ENCODE peak calls at places on chromosomes 4 and X, in nine cellular contexts. L is suprapubic skin, E is breast epithelium, N is GM12878, Q is endothelial cell of umbilical vein, W is K562, G is spleen, S is transverse colon, P is GM23338. X is an unnamed sample. For H3K36me3, the result is how much of the 10 kb centered on the place peaks cover.

GRCh38 chr4:6773106-6773505 is 9.4 kb upstream of the KIAA0232 start:
- DNase-seq in W (no peak), E (peak), N (no peak), P (no peak), G (no peak), Q (no peak), S (no peak), L (peak), X (no peak)

GRCh38 chrX:15804563-15804962 is 14.3 kb downstream of the ZRSR2 start:
- DNase-seq in E (no peak), L (no peak), Q (no peak), G (no peak), P (no peak), S (no peak), N (no peak), W (no peak), X (no peak)

GRCh38 chrX:108511721-108512120 is 72.1 kb downstream of the COL4A5 start:
- DNase-seq in S (no peak), G (no peak), L (no peak), W (no peak), Q (no peak), N (no peak), E (no peak), P (no peak), X (no peak)

GRCh38 chrX:15497865-15498264 is 2.7 kb upstream of the BMX start:
- DNase-seq in P (peak), E (no peak), L (no peak), N (no peak), S (peak), Q (peak), G (no peak), W (peak), X (peak)

GRCh38 chr4:5957091-5957490 is 61.1 kb downstream of the C4orf50 start:
- DNase-seq in Q (no peak), W (no peak), N (no peak), L (no peak), G (no peak), E (no peak), S (no peak), P (no peak), X (no peak)

GRCh38 chrX:84729809-84730208 is 227.6 kb upstream of the HDX start:
- DNase-seq in G (no peak), S (no peak), P (peak), Q (peak), L (no peak), N (peak), E (no peak), W (peak), X (peak)

GRCh38 chrX:102746134-102746584 is 25.6 kb downstream of the GPRASP3 start:
- DNase-seq in N (no peak), E (no peak), L (peak), W (no peak), P (peak), Q (no peak), G (peak), S (peak), X (no peak)

GRCh38 chrX:38993500-38993899 is 192.2 kb downstream of the MID1IP1 start:
- DNase-seq in G (no peak), W (no peak), Q (no peak), P (no peak), L (no peak), N (no peak), S (no peak), E (no peak), X (no peak)

GRCh38 chrX:133151320-133151719 is 54.4 kb upstream of the USP26 start:
- DNase-seq in P (no peak), G (no peak), S (peak), L (no peak), W (no peak), Q (no peak), E (no peak), N (no peak), X (no peak)

GRCh38 chr4:25346913-25347312 is 30.1 kb upstream of the ANAPC4 start:
- DNase-seq in P (no peak), E (no peak), L (no peak), W (no peak), G (no peak), Q (no peak), N (no peak), S (no peak), X (no peak)

GRCh38 chr4:80155286-80155982 is 41.9 kb upstream of the PRDM8 start:
- DNase-seq in S (no peak), P (no peak), W (no peak), G (no peak), Q (no peak), L (no peak), N (no peak), E (no peak), X (no peak)

GRCh38 chr4:162164881-162165528 is 1.2 kb upstream of the FSTL5 start:
- DNase-seq in S (no peak), G (no peak), E (no peak), W (no peak), N (no peak), Q (peak), L (no peak), P (no peak), X (no peak)

GRCh38 chr4:187993827-187994226 is 1.7 kb upstream of the ZFP42 start:
- DNase-seq in L (no peak), P (peak), N (no peak), E (no peak), G (no peak), W (peak), Q (no peak), S (no peak), X (no peak)

GRCh38 chr4:5572751-5573150 is 135.6 kb downstream of the EVC2 start:
- DNase-seq in W (no peak), N (no peak), G (no peak), L (no peak), S (no peak), E (no peak), Q (no peak), P (no peak), X (no peak)

GRCh38 chrX:22520128-22520828 is 247.6 kb downstream of the CBLL2 start:
- DNase-seq in N (no peak), L (no peak), P (no peak), E (no peak), W (no peak), S (no peak), Q (peak), G (no peak), X (no peak)

GRCh38 chrX:38347136-38347535 is 5.3 kb upstream of the OTC start:
- DNase-seq in E (no peak), Q (peak), L (no peak), S (no peak), G (no peak), P (peak), W (no peak), N (no peak), X (no peak)

GRCh38 chr4:111806331-111806730 is 338.9 kb upstream of the FAM241A start:
- DNase-seq in Q (no peak), N (no peak), L (no peak), P (peak), E (no peak), S (no peak), G (no peak), W (no peak), X (no peak)

GRCh38 chr4:114056599-114056998 is 77.2 kb upstream of the ARSJ start:
- DNase-seq in S (no peak), P (no peak), N (no peak), W (no peak), E (no peak), L (no peak), G (no peak), Q (no peak), X (no peak)

GRCh38 chr4:188282620-188283232 is 143.5 kb downstream of the TRIML1 start:
- DNase-seq in N (no peak), G (no peak), S (no peak), P (peak), W (no peak), Q (no peak), E (no peak), L (no peak), X (no peak)

GRCh38 chr4:83618991-83619390 is 83.1 kb downstream of the GPAT3 start:
- DNase-seq in L (no peak), Q (peak), G (no peak), W (peak), S (peak), E (no peak), N (no peak), P (no peak), X (no peak)

GRCh38 chr4:186580669-186581068 is 25.3 kb upstream of the MTNR1A start:
- DNase-seq in P (no peak), E (no peak), Q (no peak), N (no peak), S (no peak), W (no peak), L (no peak), G (no peak), X (no peak)

GRCh38 chr4:169410839-169411770 is 140.3 kb upstream of the SH3RF1 start:
- DNase-seq in W (no peak), L (no peak), G (no peak), N (peak), P (peak), E (no peak), S (peak), Q (peak), X (no peak)
- TF ChIP-seq POLR2AphosphoS5 in W (no peak), L (no peak), G (peak), N (peak), P (no peak), E (no peak), S (no peak), Q (no peak), X (no peak)

GRCh38 chr4:100872811-100873210 is 355.0 kb upstream of the EMCN start:
- DNase-seq in L (no peak), G (no peak), W (no peak), E (no peak), S (no peak), P (no peak), N (no peak), Q (no peak), X (no peak)

GRCh38 chr4:100879471-100879870 is 361.6 kb upstream of the EMCN start:
- DNase-seq in W (no peak), N (no peak), P (no peak), E (no peak), L (no peak), G (no peak), Q (no peak), S (no peak), X (no peak)

GRCh38 chr4:100875296-100876040 is 357.6 kb upstream of the EMCN start:
- DNase-seq in L (no peak), E (no peak), S (no peak), G (no peak), W (no peak), Q (no peak), N (no peak), P (no peak), X (no peak)

GRCh38 chr4:100880012-100880411 is 362.2 kb upstream of the EMCN start:
- DNase-seq in P (peak), L (no peak), W (no peak), N (no peak), S (no peak), Q (peak), E (no peak), G (no peak), X (no peak)

DNA sequence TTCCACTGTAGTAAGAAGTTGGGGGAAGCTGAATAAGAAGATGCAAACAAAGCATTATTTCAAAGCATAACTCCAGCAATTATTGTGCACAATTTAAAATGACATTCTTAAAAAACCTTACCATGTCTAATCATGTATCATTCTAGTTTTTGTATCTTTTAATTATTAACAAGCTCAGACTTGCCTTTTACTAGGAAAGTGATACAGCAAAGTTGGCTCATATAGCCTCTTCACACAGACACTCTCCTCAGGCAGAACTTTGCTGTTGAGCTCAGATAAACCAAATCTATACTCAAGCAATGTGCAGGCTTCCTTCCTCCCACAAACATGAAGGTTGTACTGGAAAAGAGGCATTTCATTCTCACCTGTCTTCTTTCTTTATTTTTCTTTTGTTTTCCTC is 358.7 kb upstream of the EMCN start:
- DNase-seq in N (no peak), G (no peak), Q (no peak), S (no peak), L (no peak), P (no peak), W (no peak), E (no peak), X (no peak)
- H3K4me3 ChIP-seq in N (no peak), G (no peak), Q (no peak), S (no peak), L (no peak), P (no peak), W (no peak), E (no peak), X (no peak)

DNA sequence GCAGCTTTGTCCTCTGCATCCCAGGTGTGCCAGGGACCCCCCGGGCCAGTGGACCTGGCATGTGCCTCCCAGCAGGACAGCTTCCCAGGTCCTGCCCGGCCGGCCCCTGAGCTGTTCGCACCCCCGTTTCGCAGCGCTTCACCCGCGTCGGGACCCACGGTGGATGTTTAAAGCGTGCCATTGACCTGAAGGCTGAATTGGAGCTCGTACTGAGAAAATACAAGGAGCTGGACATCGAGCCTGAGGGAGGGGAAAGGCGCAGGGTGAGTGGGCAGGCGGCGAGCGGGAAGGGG is 7.9 kb downstream of the UVSSA start:
- DNase-seq in L (no peak), G (no peak), S (no peak), N (no peak), W (no peak), Q (no peak), P (no peak), E (no peak), X (no peak)
- H3K36me3 ChIP-seq in L (half or more), G (under half), S (under half), N (under half), W (under half), Q (under half), P (under half), E (under half), X (under half)

GRCh38 chr4:141045848-141046247 is 87.4 kb downstream of the RNF150 start:
- DNase-seq in G (no peak), W (no peak), N (no peak), L (no peak), P (no peak), E (no peak), Q (no peak), S (no peak), X (no peak)

GRCh38 chr4:141041021-141041476 is 92.2 kb downstream of the RNF150 start:
- DNase-seq in L (no peak), G (no peak), P (no peak), N (no peak), E (no peak), Q (no peak), S (no peak), W (no peak), X (no peak)

GRCh38 chr4:141047228-141047884 is 85.9 kb downstream of the RNF150 start:
- DNase-seq in G (no peak), N (no peak), Q (no peak), E (no peak), W (no peak), P (no peak), L (no peak), S (no peak), X (no peak)

DNA sequence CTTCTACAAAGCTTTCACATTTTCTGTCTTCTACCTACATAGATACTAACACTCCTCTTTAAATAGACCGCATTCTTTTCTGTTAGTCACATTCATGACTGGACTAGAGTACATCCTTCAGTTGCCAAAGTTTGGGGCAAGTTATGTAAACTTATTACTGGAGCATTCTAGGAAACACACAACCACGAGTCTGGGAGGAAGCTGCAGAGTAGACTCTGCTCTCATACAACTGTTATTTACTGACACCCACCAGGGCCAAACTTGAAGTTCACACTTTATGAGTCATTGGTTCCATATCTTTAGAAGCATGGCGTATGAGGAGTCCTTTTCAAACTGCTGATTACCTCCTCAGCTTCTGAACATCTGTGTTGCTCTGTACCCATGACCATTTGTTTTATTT is 87.0 kb downstream of the RNF150 start:
- DNase-seq in G (no peak), W (no peak), P (no peak), E (no peak), S (no peak), L (no peak), Q (no peak), N (no peak), X (no peak)
- TF ChIP-seq POLR2AphosphoS5 in G (no peak), W (no peak), P (no peak), E (no peak), S (peak), L (no peak), Q (no peak), N (no peak), X (no peak)

GRCh38 chr4:75714681-75715080 is 9.7 kb upstream of the USO1 start:
- DNase-seq in S (no peak), P (no peak), W (no peak), E (no peak), G (no peak), Q (no peak), N (no peak), L (no peak), X (no peak)
- H3K4me3 ChIP-seq in S (no peak), P (no peak), W (no peak), E (no peak), G (no peak), Q (no peak), N (no peak), L (no peak), X (no peak)

DNA sequence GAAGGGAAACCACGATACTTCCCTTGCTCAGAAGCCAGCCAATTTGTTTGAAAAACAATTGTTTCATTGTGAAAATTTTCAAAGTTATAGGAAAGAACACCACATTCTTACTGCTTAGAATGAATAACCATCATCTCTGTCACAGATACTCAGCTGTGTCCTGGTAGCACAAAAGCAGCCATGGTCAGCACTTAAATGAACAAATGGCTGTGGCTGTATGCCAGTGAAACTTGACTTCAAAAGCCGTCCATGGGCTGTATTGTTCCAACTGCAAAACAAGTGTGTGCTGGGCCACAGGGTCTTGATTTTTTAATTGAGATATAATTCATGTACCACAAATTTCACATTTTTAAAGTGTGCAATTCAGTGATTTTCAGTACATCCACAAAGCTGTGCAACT is 19.6 kb downstream of the NSDHL start:
- DNase-seq in S (no peak), E (no peak), L (no peak), N (no peak), Q (no peak), G (no peak), W (no peak), P (no peak), X (no peak)
- H3K36me3 ChIP-seq in S (under half), E (under half), L (under half), N (under half), Q (under half), G (under half), W (half or more), P (under half), X (under half)

GRCh38 chr4:88030565-88031310 is 23.3 kb downstream of the PKD2 start:
- DNase-seq in Q (no peak), L (no peak), G (no peak), E (no peak), P (no peak), N (no peak), W (no peak), S (no peak), X (no peak)

GRCh38 chr4:88029556-88029955 is 22.1 kb downstream of the PKD2 start:
- DNase-seq in E (no peak), Q (no peak), N (no peak), L (no peak), G (no peak), P (no peak), W (no peak), S (no peak), X (no peak)

GRCh38 chr4:88033309-88033708 is 25.9 kb downstream of the PKD2 start:
- DNase-seq in E (no peak), N (no peak), Q (peak), L (no peak), S (peak), W (peak), G (no peak), P (peak), X (peak)

GRCh38 chr4:88028961-88029360 is 21.5 kb downstream of the PKD2 start:
- DNase-seq in Q (peak), N (no peak), E (no peak), W (no peak), G (no peak), P (no peak), S (no peak), L (no peak), X (no peak)

DNA sequence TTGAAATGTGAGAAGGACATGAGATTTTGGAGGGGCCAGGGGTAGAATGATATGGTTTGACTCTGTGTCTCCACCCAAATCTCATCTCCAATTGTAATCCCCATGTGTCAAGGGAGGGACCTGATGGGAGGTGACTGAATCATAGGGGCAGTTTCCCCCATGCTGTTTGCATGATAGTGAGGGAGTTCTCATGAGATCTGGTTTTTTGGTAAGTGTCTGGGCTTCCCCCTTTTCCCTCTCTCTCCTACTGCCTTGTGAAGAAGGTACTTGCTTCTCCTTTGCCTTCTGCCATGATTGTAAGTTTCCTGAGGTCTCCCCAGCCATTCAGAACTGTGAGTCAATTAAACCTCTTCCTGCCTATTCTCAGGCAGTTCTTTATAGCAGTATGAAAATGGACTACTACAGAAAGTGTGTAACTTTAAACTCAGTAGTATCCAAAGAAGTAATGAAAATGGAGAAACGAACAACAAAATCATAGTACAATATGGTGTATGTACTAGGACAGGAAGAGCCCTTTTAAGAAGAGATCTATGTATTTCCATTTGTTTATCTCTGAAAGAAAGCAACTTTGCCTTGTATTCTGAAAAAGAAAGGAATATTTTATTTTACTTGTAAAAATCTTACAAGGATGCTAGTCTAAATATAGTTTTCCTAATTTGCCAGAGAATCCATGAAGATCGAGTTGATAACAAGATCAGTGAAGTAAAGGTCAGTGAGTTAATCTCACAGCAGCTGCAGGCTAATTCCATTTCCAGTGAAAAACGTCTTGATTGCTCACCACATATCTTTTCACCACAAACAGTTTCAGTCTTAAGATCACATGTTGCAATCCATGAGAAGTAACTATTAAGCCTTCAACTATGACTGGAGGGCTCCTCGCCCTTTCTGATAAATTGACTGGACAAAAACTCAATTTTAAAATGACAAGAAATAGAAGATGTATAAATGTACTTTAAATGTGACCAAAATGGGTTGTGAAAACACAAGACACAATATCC is 20.5 kb downstream of the PKD2 start:
- DNase-seq in W (no peak), L (no peak), E (no peak), P (no peak), S (no peak), G (no peak), Q (peak), N (no peak), X (no peak)
- TF ChIP-seq POLR2AphosphoS5 in W (no peak), L (no peak), E (no peak), P (no peak), S (peak), G (no peak), Q (no peak), N (no peak), X (no peak)